ENCODE peak calls at places on chromosomes 1 and 21, in eight cellular contexts. R is epithelial cell of prostate; C is effector memory CD4-positive, alpha-beta T cell; V is IMR-90; D is naive thymus-derived CD4-positive, alpha-beta T cell; I is AG04450; M is tibial nerve; F is neural progenitor cell. Q is an unnamed sample.

GRCh38 chr1:231527586-231528174 is 789 bp upstream of the TSNAX start:
- DNase-seq in R (no peak), C (no peak), V (no peak), D (no peak), I (no peak), M (peak; percentile 8), F (no peak), Q (no peak)

GRCh38 chr1:21938791-21939538 is 1.9 kb upstream of the HSPG2 start:
- DNase-seq in R (no peak), C (no peak), V (no peak), D (no peak), I (no peak), M (no peak), F (no peak), Q (no peak)

GRCh38 chr1:198199105-198199504 is 42.3 kb downstream of the NEK7 start:
- DNase-seq in R (no peak), C (no peak), V (no peak), D (no peak), I (no peak), M (no peak), F (no peak), Q (no peak)

GRCh38 chr21:27315373-27315772 is 348.5 kb upstream of the ADAMTS5 start:
- DNase-seq in R (no peak), C (no peak), V (no peak), D (no peak), I (no peak), M (no peak), F (no peak), Q (no peak)

GRCh38 chr1:96634863-96635262 is 86.7 kb upstream of the PTBP2 start:
- DNase-seq in R (no peak), C (no peak), V (peak; percentile 64), D (no peak), I (no peak), M (no peak), F (no peak), Q (no peak)

GRCh38 chr1:198108646-198109045 is 48.2 kb upstream of the NEK7 start:
- DNase-seq in R (no peak), C (no peak), V (no peak), D (no peak), I (no peak), M (no peak), F (no peak), Q (no peak)

GRCh38 chr1:236608930-236609726 is 4.8 kb upstream of the HEATR1 start:
- DNase-seq in R (no peak), C (no peak), V (peak; percentile 35), D (no peak), I (no peak), M (no peak), F (peak; percentile 72), Q (peak; percentile 77)

GRCh38 chr1:223291796-223292195 is 72.2 kb downstream of the SUSD4 start:
- DNase-seq in R (no peak), C (no peak), V (no peak), D (no peak), I (no peak), M (no peak), F (no peak), Q (no peak)

GRCh38 chr1:178946416-178946815 is 75.5 kb upstream of the ANGPTL1 start:
- DNase-seq in R (no peak), C (no peak), V (no peak), D (no peak), I (no peak), M (no peak), F (no peak), Q (no peak)

GRCh38 chr1:192903142-192903541 is 94.3 kb downstream of the RGS2 start:
- DNase-seq in R (no peak), C (no peak), V (no peak), D (no peak), I (no peak), M (no peak), F (no peak), Q (no peak)

GRCh38 chr1:160987359-160988062 is 32.9 kb upstream of the ITLN2 start:
- DNase-seq in R (no peak), C (no peak), V (no peak), D (no peak), I (no peak), M (no peak), F (no peak), Q (no peak)

GRCh38 chr1:89725676-89726075 is 92.8 kb downstream of the LRRC8C start:
- DNase-seq in R (no peak), C (no peak), V (no peak), D (no peak), I (no peak), M (no peak), F (no peak), Q (no peak)

GRCh38 chr1:89724369-89725015 is 91.6 kb downstream of the LRRC8C start:
- DNase-seq in R (peak; percentile 40), C (no peak), V (peak; percentile 59), D (no peak), I (no peak), M (no peak), F (no peak), Q (no peak)

GRCh38 chr1:89725016-89725380 is 92.1 kb downstream of the LRRC8C start:
- DNase-seq in R (no peak), C (no peak), V (peak; percentile 96), D (no peak), I (peak; percentile 81), M (no peak), F (no peak), Q (peak; percentile 52)

GRCh38 chr1:89727517-89728312 is 93.1 kb upstream of the LRRC8D start:
- DNase-seq in R (no peak), C (no peak), V (no peak), D (no peak), I (no peak), M (no peak), F (no peak), Q (peak; percentile 35)

GRCh38 chr1:89728381-89728780 is 92.5 kb upstream of the LRRC8D start:
- DNase-seq in R (no peak), C (no peak), V (no peak), D (no peak), I (no peak), M (no peak), F (no peak), Q (no peak)
- H3K27ac ChIP-seq in R (no peak overlapping the region), C (no peak overlapping the region), V (no peak overlapping the region), D (no peak overlapping the region), I (no peak overlapping the region), M (no peak overlapping the region), F (no peak overlapping the region), Q (no peak overlapping the region)

GRCh38 chr1:184569106-184569505 is 182.3 kb downstream of the C1orf21 start:
- DNase-seq in R (no peak), C (no peak), V (no peak), D (no peak), I (no peak), M (no peak), F (no peak), Q (no peak)

GRCh38 chr1:184576822-184577790 is 177.6 kb downstream of the EDEM3 start:
- DNase-seq in R (no peak), C (no peak), V (no peak), D (no peak), I (no peak), M (no peak), F (no peak), Q (no peak)

GRCh38 chr1:184574588-184574987 is 180.1 kb downstream of the EDEM3 start:
- DNase-seq in R (no peak), C (no peak), V (no peak), D (no peak), I (no peak), M (no peak), F (peak; percentile 87), Q (no peak)
- H3K27ac ChIP-seq in R (no peak overlapping the region), C (no peak overlapping the region), V (no peak overlapping the region), D (no peak overlapping the region), I (no peak overlapping the region), M (peak overlapping the region; percentile 40), F (peak overlapping the region; percentile 92), Q (no peak overlapping the region)

DNA sequence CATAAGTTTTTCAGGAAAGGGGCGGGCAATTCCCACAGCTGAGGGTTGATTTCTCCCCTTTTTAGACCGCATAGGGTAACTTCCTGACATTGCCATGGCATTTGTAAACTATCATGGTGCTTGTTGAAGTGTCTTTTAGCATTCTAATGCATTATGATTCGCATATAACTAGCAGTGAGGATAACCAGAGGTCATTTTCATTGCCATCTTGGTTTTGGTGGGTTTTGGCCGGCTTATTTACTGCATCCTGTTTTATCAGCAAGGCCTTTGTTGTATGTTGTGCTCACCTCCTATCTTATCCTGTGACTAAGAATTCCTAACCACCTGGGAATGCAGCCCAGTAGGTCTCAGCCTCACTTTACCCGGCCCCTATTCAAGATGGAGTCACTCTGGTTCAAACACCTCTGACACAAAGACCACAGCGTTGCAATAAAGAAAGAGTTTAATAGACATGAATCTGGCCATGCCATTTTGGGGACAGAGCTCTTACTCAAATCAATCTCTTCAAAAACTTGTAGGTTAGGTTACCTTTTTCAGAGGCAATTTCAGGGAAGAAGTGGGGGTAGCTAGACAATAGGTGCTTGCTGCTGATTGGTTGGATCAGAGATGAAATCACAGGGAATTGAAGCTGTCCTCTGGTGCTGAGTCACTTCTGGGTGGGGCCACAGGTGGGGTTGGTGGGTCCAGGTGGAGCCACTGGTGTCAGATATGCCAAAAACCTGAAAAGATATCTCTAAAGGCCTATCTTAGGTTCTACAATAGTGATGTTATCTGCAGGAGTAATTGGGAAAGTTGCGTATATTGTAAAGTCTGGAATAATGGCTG is 23.3 kb downstream of the TBX19 start:
- DNase-seq in R (no peak), C (no peak), V (no peak), D (no peak), I (no peak), M (no peak), F (no peak), Q (no peak)
- H3K27ac ChIP-seq in R (no peak overlapping the region), C (no peak overlapping the region), V (no peak overlapping the region), D (no peak overlapping the region), I (no peak overlapping the region), M (no peak overlapping the region), F (no peak overlapping the region), Q (no peak overlapping the region)

GRCh38 chr21:16420086-16420724 is 690.4 kb downstream of the USP25 start:
- DNase-seq in R (no peak), C (no peak), V (peak; percentile 18), D (no peak), I (no peak), M (peak; percentile 59), F (no peak), Q (peak; percentile 24)

GRCh38 chr21:16424331-16424749 is 694.6 kb downstream of the USP25 start:
- DNase-seq in R (no peak), C (no peak), V (no peak), D (no peak), I (no peak), M (no peak), F (no peak), Q (no peak)

GRCh38 chr21:16423921-16424320 is 694.1 kb downstream of the USP25 start:
- DNase-seq in R (no peak), C (no peak), V (no peak), D (no peak), I (no peak), M (no peak), F (no peak), Q (no peak)

GRCh38 chr21:16425297-16425696 is 695.5 kb downstream of the USP25 start:
- DNase-seq in R (no peak), C (no peak), V (no peak), D (no peak), I (no peak), M (no peak), F (no peak), Q (no peak)

DNA sequence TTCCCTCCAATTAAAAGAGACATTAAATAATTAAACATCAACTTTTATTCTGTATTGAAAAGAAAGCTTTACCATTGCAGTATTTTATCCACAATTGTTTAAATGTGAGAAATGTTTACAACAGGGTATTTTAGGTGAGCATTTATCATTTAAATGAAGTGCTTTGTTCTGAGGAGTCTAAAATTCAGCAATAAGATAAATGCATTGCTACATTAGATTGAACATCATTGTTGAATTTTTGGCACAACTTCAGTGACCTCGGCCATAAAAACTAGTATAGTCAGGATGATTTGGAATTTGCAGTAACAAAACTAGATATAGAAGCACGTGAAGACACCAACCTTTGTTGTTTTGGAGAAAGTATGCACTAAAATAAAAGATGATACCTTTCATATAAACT is 692.9 kb downstream of the USP25 start:
- DNase-seq in R (no peak), C (no peak), V (no peak), D (no peak), I (no peak), M (no peak), F (no peak), Q (no peak)
- H3K27ac ChIP-seq in R (no peak overlapping the region), C (no peak overlapping the region), V (no peak overlapping the region), D (no peak overlapping the region), I (no peak overlapping the region), M (peak overlapping the region; percentile 90), F (no peak overlapping the region), Q (no peak overlapping the region)